ENCODE peak calls at places on chromosomes 5 and 9, in six cellular contexts. I, F, S, Z, M and G are unnamed samples.

GRCh38 chr5:162684145-162684544 is 616.6 kb downstream of the GABRG2 start:
- DNase-seq in Z (no peak), F (no peak), I (no peak), S (no peak), M (no peak), G (no peak)

GRCh38 chr5:40656766-40657165 is 22.9 kb upstream of the PTGER4 start:
- DNase-seq in S (no peak), F (no peak), Z (no peak), I (no peak), M (no peak), G (no peak)

GRCh38 chr5:169350759-169351240 is 49.9 kb upstream of the SLIT3 start:
- DNase-seq in M (no peak), I (peak), Z (peak), S (peak), F (no peak), G (no peak)

GRCh38 chr5:173594061-173594460 is 22.4 kb downstream of the BOD1 start:
- DNase-seq in I (no peak), S (peak), M (no peak), Z (no peak), F (no peak), G (no peak)

GRCh38 chr5:35172526-35172925 is 57.8 kb downstream of the PRLR start:
- DNase-seq in I (no peak), M (no peak), S (no peak), F (no peak), Z (no peak), G (no peak)

GRCh38 chr5:180191716-180192115 is 17.3 kb downstream of the RASGEF1C start:
- DNase-seq in S (no peak), I (no peak), Z (no peak), F (no peak), M (no peak), G (no peak)

GRCh38 chr5:132272341-132273210 is 15.1 kb downstream of the PDLIM4 start:
- DNase-seq in Z (peak), M (peak), I (peak), S (peak), F (peak), G (peak)

GRCh38 chr9:88007291-88007650 is 32.9 kb upstream of the CDK20 start:
- DNase-seq in I (no peak), M (no peak), F (no peak), S (no peak), Z (no peak), G (no peak)

GRCh38 chr5:139058121-139058520 is 140.0 kb downstream of the SIL1 start:
- DNase-seq in S (peak), F (no peak), Z (peak), M (no peak), I (no peak), G (no peak)

GRCh38 chr5:151164687-151165392 is 7.3 kb upstream of the ANXA6 start:
- DNase-seq in M (peak), F (peak), I (peak), Z (peak), S (peak), G (peak)

GRCh38 chr5:151173711-151174611 is 16.4 kb upstream of the ANXA6 start:
- DNase-seq in Z (no peak), I (no peak), S (no peak), F (no peak), M (no peak), G (no peak)

GRCh38 chr5:151167022-151167421 is 9.4 kb upstream of the ANXA6 start:
- DNase-seq in S (no peak), I (no peak), Z (no peak), F (no peak), M (no peak), G (no peak)

GRCh38 chr5:151171521-151171920 is 13.9 kb upstream of the ANXA6 start:
- DNase-seq in I (no peak), M (no peak), Z (no peak), F (no peak), S (no peak), G (no peak)

DNA sequence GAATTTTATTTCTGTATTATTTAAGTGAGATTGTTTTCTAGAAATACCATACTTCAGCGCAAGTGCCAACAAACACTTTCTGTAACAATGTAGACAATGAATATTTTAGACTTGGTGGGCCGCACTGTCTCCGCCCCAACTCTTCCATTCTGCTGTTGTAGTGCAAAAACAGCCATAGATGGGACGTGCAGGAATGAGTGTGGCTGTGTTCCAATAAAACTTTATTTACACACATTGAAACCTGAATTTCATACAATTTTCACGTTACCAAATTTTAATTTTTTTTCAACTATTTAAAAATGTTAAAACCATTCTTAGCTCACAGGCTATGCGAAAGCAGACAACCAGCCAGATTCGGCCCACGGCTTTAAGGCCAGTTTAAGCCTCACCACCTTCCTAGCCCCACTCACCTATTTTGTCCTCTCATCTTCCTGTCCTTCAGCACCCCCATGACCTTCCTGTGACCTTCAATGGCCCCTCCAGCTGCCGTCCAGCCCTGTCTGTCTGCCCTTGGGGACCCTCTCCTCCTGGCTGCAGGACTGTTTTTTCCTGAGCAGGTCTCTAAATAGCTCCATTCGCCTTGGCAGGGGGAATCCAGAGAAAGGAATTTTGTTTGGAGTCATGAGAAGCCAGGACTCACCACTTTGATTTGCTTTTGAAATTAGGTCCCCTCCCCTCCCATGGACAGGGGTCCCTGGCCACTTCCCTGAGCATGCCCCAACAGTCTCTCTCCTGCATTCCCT is 11.2 kb upstream of the ANXA6 start:
- DNase-seq in S (no peak), I (no peak), F (peak), M (no peak), Z (no peak), G (no peak)
- H3K4ac ChIP-seq in S (no peak), I (no peak), F (no peak), M (no peak), Z (no peak), G (no peak)

GRCh38 chr9:119698535-119698934 is 329.3 kb upstream of the BRINP1 start:
- DNase-seq in M (no peak), F (no peak), Z (no peak), I (no peak), S (no peak), G (no peak)

GRCh38 chr9:119701651-119702050 is 332.4 kb upstream of the BRINP1 start:
- DNase-seq in S (no peak), Z (no peak), F (no peak), M (no peak), I (no peak), G (no peak)

DNA sequence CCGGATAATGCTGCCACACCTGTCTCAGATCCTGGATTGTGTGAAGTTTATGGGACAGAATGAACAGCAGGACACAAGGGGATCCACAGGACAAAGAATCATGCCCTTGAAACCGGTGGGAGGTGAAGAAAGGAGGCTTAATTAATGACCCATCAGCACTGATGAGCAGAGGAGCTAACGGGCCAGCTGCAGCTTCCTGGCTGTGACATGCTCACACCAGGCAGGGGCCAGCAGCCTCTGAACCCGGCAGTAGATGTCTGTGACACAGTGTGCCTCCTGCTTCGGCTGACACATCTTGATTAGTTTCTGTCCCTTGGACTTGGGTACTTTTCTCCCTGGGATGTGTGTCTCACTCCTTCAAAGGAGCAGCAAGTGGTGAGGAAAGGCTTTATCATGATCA is 328.8 kb upstream of the BRINP1 start:
- DNase-seq in Z (no peak), F (no peak), I (no peak), S (no peak), M (no peak), G (peak)
- H2BK5ac ChIP-seq in Z (no peak), F (no peak), I (no peak), S (no peak), M (no peak), G (no peak)

DNA sequence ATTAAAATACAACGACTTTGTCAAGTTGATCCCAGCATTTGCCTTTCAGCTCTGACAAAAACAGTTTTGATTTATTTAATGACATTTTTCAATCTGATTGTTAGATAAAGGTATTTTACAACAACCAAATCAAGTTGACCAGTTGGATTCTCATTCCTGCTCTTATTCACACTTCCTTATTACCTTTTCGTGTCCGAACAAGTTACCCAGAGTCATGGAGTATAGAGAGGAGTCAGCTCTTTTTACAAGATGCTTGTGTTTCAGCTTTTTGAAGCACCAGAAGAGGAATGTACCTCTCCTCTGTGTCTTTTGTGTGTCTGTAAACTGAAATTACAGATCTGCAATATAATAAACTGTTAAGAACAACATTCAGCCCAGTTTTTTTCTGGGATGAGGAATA is 151.3 kb upstream of the TMEM161B start:
- DNase-seq in S (no peak), I (no peak), F (no peak), M (no peak), Z (no peak), G (no peak)
- H3K14ac ChIP-seq in S (no peak), I (no peak), F (no peak), M (no peak), Z (no peak), G (no peak)

DNA sequence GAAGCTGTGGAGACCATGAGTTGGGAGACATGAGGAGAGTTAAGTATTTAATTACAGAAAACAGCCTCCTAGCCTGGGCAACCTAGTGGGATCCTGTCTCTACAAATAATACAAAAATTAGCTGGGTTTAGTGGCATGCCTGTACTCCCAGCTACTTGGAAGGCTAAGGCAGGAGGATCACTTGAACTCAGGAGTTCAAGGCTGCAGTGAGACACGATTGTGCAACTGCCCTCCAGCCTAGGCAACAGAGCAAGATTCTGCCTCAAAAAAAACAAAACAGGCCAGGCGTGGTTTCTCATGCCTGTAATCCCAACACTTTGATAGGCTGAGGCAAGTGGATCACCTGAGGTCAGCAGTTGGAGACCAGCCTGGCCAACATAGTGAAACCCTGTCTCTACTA is 52.6 kb downstream of the AQP7 start:
- DNase-seq in Z (peak), S (no peak), F (no peak), I (peak), M (peak), G (no peak)
- H3K4ac ChIP-seq in Z (no peak), S (no peak), F (no peak), I (no peak), M (no peak), G (no peak)

GRCh38 chr5:125109293-125109692 is 362.9 kb upstream of the ZNF608 start:
- DNase-seq in M (no peak), Z (no peak), F (no peak), I (no peak), S (no peak), G (no peak)
- H2BK5ac ChIP-seq in M (no peak), Z (no peak), F (no peak), I (no peak), S (no peak), G (no peak)

GRCh38 chr9:76452839-76453238 is 6.1 kb upstream of the GCNT1 start:
- DNase-seq in M (no peak), S (no peak), F (no peak), Z (no peak), I (no peak), G (no peak)
- H3K14ac ChIP-seq in M (no peak), S (no peak), F (no peak), Z (no peak), I (no peak), G (no peak)

GRCh38 chr5:113205807-113206206 is 229.0 kb downstream of the TSSK1B start:
- DNase-seq in M (no peak), F (no peak), S (no peak), Z (no peak), I (no peak), G (no peak)

GRCh38 chr5:113204525-113205161 is 228.0 kb downstream of the DCP2 start:
- DNase-seq in I (peak), M (no peak), S (peak), Z (peak), F (no peak), G (no peak)

GRCh38 chr5:113205323-113205722 is 228.7 kb downstream of the DCP2 start:
- DNase-seq in Z (no peak), I (no peak), F (no peak), S (no peak), M (no peak), G (no peak)

GRCh38 chr5:113201715-113202114 is 225.1 kb downstream of the DCP2 start:
- DNase-seq in S (no peak), I (no peak), F (no peak), Z (no peak), M (no peak), G (no peak)

GRCh38 chr5:113202904-113203716 is 226.5 kb downstream of the DCP2 start:
- DNase-seq in F (peak), I (no peak), M (no peak), Z (peak), S (peak), G (peak)
- H3K4ac ChIP-seq in F (no peak), I (no peak), M (no peak), Z (no peak), S (peak), G (no peak)

GRCh38 chr5:154520861-154521453 is 42.9 kb upstream of the HAND1 start:
- DNase-seq in M (peak), Z (peak), I (peak), S (no peak), F (peak), G (peak)

GRCh38 chr5:154523104-154523503 is 45.1 kb upstream of the HAND1 start:
- DNase-seq in Z (no peak), I (no peak), M (no peak), S (no peak), F (no peak), G (no peak)

GRCh38 chr5:154522284-154522683 is 44.3 kb upstream of the HAND1 start:
- DNase-seq in I (no peak), Z (no peak), S (no peak), F (no peak), M (no peak), G (no peak)

GRCh38 chr5:154523704-154524103 is 45.7 kb upstream of the HAND1 start:
- DNase-seq in M (no peak), S (no peak), F (no peak), Z (peak), I (peak), G (no peak)

GRCh38 chr5:154521756-154522155 is 43.7 kb upstream of the HAND1 start:
- DNase-seq in Z (no peak), S (no peak), F (no peak), M (no peak), I (no peak), G (no peak)
- H2BK5ac ChIP-seq in Z (no peak), S (no peak), F (no peak), M (no peak), I (peak), G (peak)

GRCh38 chr9:81480828-81481604 is 208.3 kb downstream of the TLE1 start:
- DNase-seq in F (no peak), S (no peak), M (no peak), I (no peak), Z (no peak), G (no peak)
- H3K14ac ChIP-seq in F (no peak), S (no peak), M (no peak), I (no peak), Z (no peak), G (no peak)

GRCh38 chr9:22278426-22278825 is 168.2 kb upstream of the DMRTA1 start:
- DNase-seq in M (no peak), I (peak), S (no peak), F (no peak), Z (no peak), G (no peak)

GRCh38 chr9:22274477-22274876 is 172.1 kb upstream of the DMRTA1 start:
- DNase-seq in I (no peak), F (no peak), Z (no peak), S (no peak), M (no peak), G (no peak)

DNA sequence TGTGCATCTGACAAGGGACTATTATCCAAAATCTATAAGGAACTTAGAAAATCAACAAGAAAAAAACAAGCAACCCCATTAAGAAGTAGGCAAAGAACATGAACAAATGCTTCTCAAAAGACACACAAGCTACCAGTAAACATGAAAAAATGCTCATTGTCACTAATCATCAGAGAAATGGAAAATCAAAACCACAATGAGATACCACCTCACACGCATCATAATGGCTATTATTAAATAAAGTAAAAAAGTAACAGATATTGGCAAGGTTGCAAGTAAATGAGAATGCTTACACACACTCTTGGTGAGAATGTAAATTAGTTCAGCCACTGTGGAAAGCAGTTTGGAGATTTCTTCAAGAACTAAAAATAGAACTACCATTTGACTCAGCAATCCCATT is 167.0 kb upstream of the DMRTA1 start:
- DNase-seq in F (no peak), M (no peak), I (no peak), Z (peak), S (no peak), G (no peak)
- H3K4ac ChIP-seq in F (no peak), M (no peak), I (no peak), Z (no peak), S (no peak), G (no peak)